ENCODE peak calls at places on chromosomes 12 and 14, in nine cellular contexts. V, F, Z, P, G, B, U, I and M are unnamed samples.

GRCh38 chr14:100906420-100906819 is 2.9 kb upstream of the RTL1 start:
- DNase-seq in V (no peak), F (peak), Z (no peak), P (no peak), G (peak), B (no peak), U (no peak), I (no peak), M (no peak)

GRCh38 chr12:57927086-57927485 is 14.3 kb upstream of the ATP23 start:
- DNase-seq in V (no peak), F (no peak), Z (no peak), P (no peak), G (no peak), B (no peak), U (no peak), I (no peak), M (no peak)

GRCh38 chr12:73262788-73263381 is 990.7 kb downstream of the TRHDE start:
- DNase-seq in V (no peak), F (peak), Z (no peak), P (no peak), G (no peak), B (no peak), U (no peak), I (no peak), M (no peak)

GRCh38 chr14:103872492-103873113 is 25.2 kb upstream of the PPP1R13B start:
- DNase-seq in V (no peak), F (no peak), Z (no peak), P (no peak), G (no peak), B (no peak), U (no peak), I (peak), M (no peak)

GRCh38 chr12:27970981-27971489 is 1.5 kb downstream of the PTHLH start:
- DNase-seq in V (no peak), F (no peak), Z (no peak), P (no peak), G (no peak), B (no peak), U (no peak), I (no peak), M (no peak)

GRCh38 chr14:68386950-68387779 is 405.7 kb downstream of the ZFP36L1 start:
- DNase-seq in V (no peak), F (no peak), Z (no peak), P (peak), G (no peak), B (peak), U (no peak), I (no peak), M (no peak)

GRCh38 chr14:61179776-61180398 is 101.3 kb downstream of the TMEM30B start:
- DNase-seq in V (no peak), F (no peak), Z (no peak), P (peak), G (no peak), B (no peak), U (no peak), I (no peak), M (no peak)

GRCh38 chr12:114328292-114328691 is 77.7 kb downstream of the TBX5 start:
- DNase-seq in V (no peak), F (no peak), Z (no peak), P (no peak), G (no peak), B (no peak), U (no peak), I (no peak), M (no peak)

GRCh38 chr12:131672941-131673330 is 38.0 kb upstream of the SFSWAP start:
- DNase-seq in V (no peak), F (no peak), Z (no peak), P (no peak), G (no peak), B (no peak), U (no peak), I (no peak), M (no peak)

GRCh38 chr14:53183611-53184010 is 30.5 kb upstream of the DDHD1 start:
- DNase-seq in V (peak), F (no peak), Z (no peak), P (peak), G (no peak), B (no peak), U (no peak), I (no peak), M (no peak)